ENCODE peak calls at places on chromosomes 1 and 21, in five cellular contexts. Y is stimulated activated CD4-positive, alpha-beta T cell treated with anti-CD3 and anti-CD28 coated beads, TNF-alpha, amount 100 ng/mL, for 4 hours; V is substantia nigra; A is Calu3; S is left lung. F is an unnamed sample.

GRCh38 chr1:218705911-218706893 is 361.1 kb downstream of the TGFB2 start:
- DNase-seq in Y (no peak), V (no peak), A (peak), S (no peak), F (no peak)

GRCh38 chr21:25039461-25040380 is 567.6 kb downstream of the MRPL39 start:
- DNase-seq in Y (no peak), V (no peak), A (no peak), S (no peak), F (no peak)

GRCh38 chr1:218439541-218440295 is 94.6 kb downstream of the TGFB2 start:
- DNase-seq in Y (no peak), V (peak), A (no peak), S (peak), F (no peak)

GRCh38 chr1:168110896-168111545 is 25.7 kb downstream of the GPR161 start:
- DNase-seq in Y (no peak), V (no peak), A (no peak), S (no peak), F (no peak)

GRCh38 chr1:202189012-202189790 is 4.4 kb upstream of the LGR6 start:
- DNase-seq in Y (peak), V (peak), A (peak), S (peak), F (peak)

GRCh38 chr21:27077501-27077900 is 110.6 kb upstream of the ADAMTS5 start:
- DNase-seq in Y (no peak), V (no peak), A (no peak), S (no peak), F (no peak)

GRCh38 chr1:62601412-62601971 is 4.2 kb downstream of the ANGPTL3 start:
- DNase-seq in Y (no peak), V (no peak), A (no peak), S (no peak), F (no peak)

GRCh38 chr1:44545961-44546360 is 128.3 kb downstream of the TMEM53 start:
- DNase-seq in Y (no peak), V (no peak), A (peak), S (no peak), F (no peak)

GRCh38 chr1:64955093-64956066 is 11.0 kb downstream of the JAK1 start:
- DNase-seq in Y (no peak), V (no peak), A (no peak), S (no peak), F (peak)

GRCh38 chr21:31395268-31395667 is 51.2 kb upstream of the TIAM1 start:
- DNase-seq in Y (no peak), V (peak), A (no peak), S (no peak), F (no peak)

GRCh38 chr1:88935522-88936222 is 44.3 kb upstream of the GTF2B start:
- DNase-seq in Y (no peak), V (no peak), A (peak), S (no peak), F (no peak)

GRCh38 chr1:59552001-59552400 is 255.1 kb downstream of the FGGY start:
- DNase-seq in Y (no peak), V (no peak), A (no peak), S (peak), F (peak)

GRCh38 chr1:227131193-227131592 is 187.1 kb downstream of the CDC42BPA start:
- DNase-seq in Y (no peak), V (no peak), A (no peak), S (no peak), F (no peak)

GRCh38 chr21:37870229-37870628 is 46.0 kb downstream of the KCNJ6 start:
- DNase-seq in Y (no peak), V (no peak), A (no peak), S (no peak), F (no peak)

GRCh38 chr1:50637460-50637859 is 214.2 kb upstream of the DMRTA2 start:
- DNase-seq in Y (no peak), V (no peak), A (no peak), S (no peak), F (no peak)

GRCh38 chr21:36320421-36321324 is 676 bp downstream of the MORC3 start:
- DNase-seq in Y (no peak), V (peak), A (peak), S (peak), F (peak)

GRCh38 chr1:47415728-47416318 is at the start of gene FOXE3:
- DNase-seq in Y (no peak), V (no peak), A (no peak), S (no peak), F (no peak)

GRCh38 chr1:164320780-164321683 is 238.0 kb upstream of the PBX1 start:
- DNase-seq in Y (no peak), V (no peak), A (no peak), S (peak), F (peak)

GRCh38 chr1:65965597-65965996 is 172.9 kb downstream of the PDE4B start:
- DNase-seq in Y (no peak), V (no peak), A (no peak), S (no peak), F (no peak)

GRCh38 chr1:193766329-193766728 is 579.9 kb upstream of the B3GALT2 start:
- DNase-seq in Y (no peak), V (no peak), A (no peak), S (no peak), F (no peak)

GRCh38 chr1:21022279-21023040 is 154.2 kb downstream of the EIF4G3 start:
- DNase-seq in Y (no peak), V (no peak), A (peak), S (no peak), F (no peak)

GRCh38 chr1:182301026-182301436 is 90.6 kb downstream of the GLUL start:
- DNase-seq in Y (no peak), V (no peak), A (no peak), S (no peak), F (no peak)

GRCh38 chr1:226872455-226872854 is 2.0 kb downstream of the PSEN2 start:
- DNase-seq in Y (no peak), V (no peak), A (no peak), S (no peak), F (no peak)

GRCh38 chr1:89822999-89823628 is 2.3 kb downstream of the LRRC8D start:
- DNase-seq in Y (no peak), V (no peak), A (no peak), S (no peak), F (no peak)

GRCh38 chr1:19414490-19414889 is 70.8 kb downstream of the CAPZB start:
- DNase-seq in Y (no peak), V (no peak), A (no peak), S (no peak), F (no peak)

GRCh38 chr1:155223017-155223416 is 14.5 kb downstream of the MTX1 start:
- DNase-seq in Y (no peak), V (no peak), A (no peak), S (no peak), F (no peak)

GRCh38 chr1:178489399-178489798 is 7.4 kb downstream of the CLEC20A start:
- DNase-seq in Y (no peak), V (no peak), A (no peak), S (no peak), F (no peak)

GRCh38 chr1:227544677-227545076 is 18.7 kb upstream of the ZNF678 start:
- DNase-seq in Y (no peak), V (no peak), A (no peak), S (peak), F (no peak)

GRCh38 chr21:39037807-39038405 is 145.3 kb downstream of the PSMG1 start:
- DNase-seq in Y (no peak), V (no peak), A (no peak), S (no peak), F (no peak)

GRCh38 chr21:41425588-41425953 is 468 bp upstream of the MX1 start:
- DNase-seq in Y (no peak), V (no peak), A (no peak), S (no peak), F (no peak)

GRCh38 chr1:246698466-246699094 is 25.6 kb upstream of the SCCPDH start:
- DNase-seq in Y (no peak), V (no peak), A (no peak), S (no peak), F (no peak)

GRCh38 chr1:200979574-200980451 is 43.7 kb downstream of the KIF21B start:
- DNase-seq in Y (peak), V (no peak), A (peak), S (peak), F (peak)

GRCh38 chr1:147768582-147768981 is 8.2 kb upstream of the GJA5 start:
- DNase-seq in Y (no peak), V (no peak), A (no peak), S (no peak), F (no peak)

GRCh38 chr1:246220495-246221065 is 286.5 kb downstream of the SMYD3 start:
- DNase-seq in Y (no peak), V (no peak), A (no peak), S (no peak), F (no peak)

F was measured in lower lobe of right lung.